ENCODE peak calls at places on chromosomes 11 and 22, in seven cellular contexts. One of them, this sample, is unnamed.

GRCh38 chr11:27720277-27720830 is 20.1 kb upstream of the BDNF start:
- DNase-seq in HS-27A: no peak
- DNase-seq in RWPE1: peak
- DNase-seq in GM23338: peak
- DNase-seq in HCEC 1CT: peak
- DNase-seq in choroid plexus epithelial cell: peak
- DNase-seq in mesendoderm: peak
- DNase-seq in this sample: no peak

GRCh38 chr11:62593434-62594044 is 2.2 kb upstream of the TUT1 start:
- DNase-seq in HS-27A: no peak
- DNase-seq in RWPE1: peak
- DNase-seq in GM23338: peak
- DNase-seq in HCEC 1CT: peak
- DNase-seq in choroid plexus epithelial cell: peak
- DNase-seq in mesendoderm: peak
- DNase-seq in this sample: peak

GRCh38 chr11:57387284-57388030 is 3.0 kb downstream of the PRG2 start:
- DNase-seq in HS-27A: no peak
- DNase-seq in RWPE1: no peak
- DNase-seq in GM23338: no peak
- DNase-seq in HCEC 1CT: no peak
- DNase-seq in choroid plexus epithelial cell: peak
- DNase-seq in mesendoderm: no peak
- DNase-seq in this sample: no peak

GRCh38 chr11:103051986-103052385 is 40.0 kb downstream of the DCUN1D5 start:
- DNase-seq in HS-27A: no peak
- DNase-seq in RWPE1: no peak
- DNase-seq in GM23338: no peak
- DNase-seq in HCEC 1CT: no peak
- DNase-seq in choroid plexus epithelial cell: peak
- DNase-seq in mesendoderm: no peak
- DNase-seq in this sample: no peak

GRCh38 chr11:46342237-46342636 is 5.0 kb upstream of the DGKZ start:
- DNase-seq in HS-27A: no peak
- DNase-seq in RWPE1: no peak
- DNase-seq in GM23338: peak
- DNase-seq in HCEC 1CT: no peak
- DNase-seq in choroid plexus epithelial cell: peak
- DNase-seq in mesendoderm: peak
- DNase-seq in this sample: no peak

GRCh38 chr11:126132319-126132718 is 69.7 kb upstream of the CDON start:
- DNase-seq in HS-27A: no peak
- DNase-seq in RWPE1: peak
- DNase-seq in GM23338: no peak
- DNase-seq in HCEC 1CT: peak
- DNase-seq in choroid plexus epithelial cell: peak
- DNase-seq in mesendoderm: peak
- DNase-seq in this sample: no peak

GRCh38 chr11:78332872-78333271 is 84.7 kb downstream of the GAB2 start:
- DNase-seq in HS-27A: no peak
- DNase-seq in RWPE1: no peak
- DNase-seq in GM23338: no peak
- DNase-seq in HCEC 1CT: no peak
- DNase-seq in choroid plexus epithelial cell: no peak
- DNase-seq in mesendoderm: no peak
- DNase-seq in this sample: no peak

GRCh38 chr11:88508808-88509581 is 171.5 kb upstream of the CTSC start:
- DNase-seq in HS-27A: no peak
- DNase-seq in RWPE1: no peak
- DNase-seq in GM23338: peak
- DNase-seq in HCEC 1CT: no peak
- DNase-seq in choroid plexus epithelial cell: peak
- DNase-seq in mesendoderm: peak
- DNase-seq in this sample: no peak

GRCh38 chr11:94851864-94852581 is 83.9 kb downstream of the AMOTL1 start:
- DNase-seq in HS-27A: no peak
- DNase-seq in RWPE1: peak
- DNase-seq in GM23338: no peak
- DNase-seq in HCEC 1CT: no peak
- DNase-seq in choroid plexus epithelial cell: no peak
- DNase-seq in mesendoderm: no peak
- DNase-seq in this sample: no peak

GRCh38 chr22:37703906-37704305 is 7.1 kb downstream of the TRIOBP start:
- DNase-seq in HS-27A: no peak
- DNase-seq in RWPE1: no peak
- DNase-seq in GM23338: no peak
- DNase-seq in HCEC 1CT: no peak
- DNase-seq in choroid plexus epithelial cell: no peak
- DNase-seq in mesendoderm: no peak
- DNase-seq in this sample: no peak

GRCh38 chr22:30903876-30904460 is 64.6 kb downstream of the MORC2 start:
- DNase-seq in HS-27A: no peak
- DNase-seq in RWPE1: no peak
- DNase-seq in GM23338: no peak
- DNase-seq in HCEC 1CT: no peak
- DNase-seq in choroid plexus epithelial cell: no peak
- DNase-seq in mesendoderm: no peak
- DNase-seq in this sample: no peak

GRCh38 chr11:103792981-103793468 is 243.4 kb upstream of the DDI1 start:
- DNase-seq in HS-27A: no peak
- DNase-seq in RWPE1: no peak
- DNase-seq in GM23338: no peak
- DNase-seq in HCEC 1CT: peak
- DNase-seq in choroid plexus epithelial cell: peak
- DNase-seq in mesendoderm: no peak
- DNase-seq in this sample: no peak

GRCh38 chr11:76752321-76753175 is 30.6 kb upstream of the TSKU start:
- DNase-seq in HS-27A: no peak
- DNase-seq in RWPE1: peak
- DNase-seq in GM23338: no peak
- DNase-seq in HCEC 1CT: peak
- DNase-seq in choroid plexus epithelial cell: peak
- DNase-seq in mesendoderm: no peak
- DNase-seq in this sample: no peak

This sample was measured in C1 segment of cervical spinal cord.